ENCODE peak calls at places on chromosomes 5 and 9, in five cellular contexts. V is fibroblast of the aortic adventitia, F is suprapubic skin, Q is foreskin fibroblast, U is psoas muscle. C is an unnamed sample.

GRCh38 chr9:35056571-35057270 is 15.7 kb downstream of the VCP start:
- DNase-seq in V (no peak), F (no peak), Q (no peak), U (no peak), C (no peak)

GRCh38 chr5:177126771-177127170 is 6.8 kb upstream of the NSD1 start:
- DNase-seq in V (no peak), F (no peak), Q (no peak), U (no peak), C (no peak)

GRCh38 chr9:114065304-114065703 is 12.8 kb downstream of the AMBP start:
- DNase-seq in V (no peak), F (no peak), Q (no peak), U (no peak), C (no peak)

GRCh38 chr5:61082516-61083280 is 79.6 kb downstream of the SMIM15 start:
- DNase-seq in V (peak; percentile 4), F (no peak), Q (no peak), U (no peak), C (no peak)

GRCh38 chr5:179866241-179867078 is 7.8 kb upstream of the MRNIP start:
- DNase-seq in V (no peak), F (peak; percentile 29), Q (no peak), U (no peak), C (no peak)

GRCh38 chr5:113606298-113607134 is 93.0 kb downstream of the YTHDC2 start:
- DNase-seq in V (peak; percentile 71), F (no peak), Q (peak; percentile 18), U (no peak), C (peak; percentile 34)

GRCh38 chr5:157188270-157188669 is 7.6 kb downstream of the ITK start:
- DNase-seq in V (no peak), F (no peak), Q (no peak), U (no peak), C (no peak)

GRCh38 chr9:92405770-92406169 is 1.4 kb upstream of the OGN start:
- DNase-seq in V (peak; percentile 47), F (no peak), Q (no peak), U (no peak), C (no peak)

GRCh38 chr5:37915078-37915736 is 75.4 kb upstream of the GDNF start:
- DNase-seq in V (no peak), F (no peak), Q (no peak), U (no peak), C (no peak)

GRCh38 chr5:57221049-57221568 is 47.2 kb downstream of the GPBP1 start:
- DNase-seq in V (peak; percentile 82), F (no peak), Q (peak; percentile 26), U (no peak), C (no peak)